ENCODE peak calls at places on chromosomes 3 and 15, in five cellular contexts. Z is Peyer's patch, F is aorta, B is foreskin fibroblast, Q is PC-3. L is an unnamed sample.

GRCh38 chr15:90660195-90660995 is 56.8 kb upstream of the BLM start:
- DNase-seq in B (peak), Z (no peak), F (peak), Q (peak), L (peak)

GRCh38 chr15:81002254-81003022 is 1.7 kb downstream of the TLNRD1 start:
- DNase-seq in B (no peak), Q (no peak), Z (peak), F (peak), L (no peak)

GRCh38 chr15:57785959-57786358 is 79.4 kb downstream of the POLR2M start:
- DNase-seq in Q (no peak), Z (no peak), F (no peak), B (no peak), L (no peak)

GRCh38 chr15:100762289-100762688 is 117.3 kb upstream of the ALDH1A3 start:
- DNase-seq in F (no peak), Q (no peak), Z (no peak), B (no peak), L (no peak)

GRCh38 chr3:120683213-120683612 is 1.2 kb upstream of the HGD start:
- DNase-seq in Q (no peak), Z (no peak), B (no peak), F (no peak), L (no peak)

GRCh38 chr3:177777699-177778098 is 580.4 kb upstream of the TBL1XR1 start:
- DNase-seq in B (peak), Z (peak), Q (peak), F (no peak), L (peak)

GRCh38 chr15:74306801-74307217 is 60.6 kb downstream of the CYP11A1 start:
- DNase-seq in B (no peak), Z (no peak), Q (no peak), F (no peak), L (no peak)

GRCh38 chr3:108409791-108410190 is 100.6 kb downstream of the MYH15 start:
- DNase-seq in Q (no peak), Z (no peak), F (no peak), B (no peak), L (no peak)

GRCh38 chr3:44058022-44058867 is 183.4 kb upstream of the TOPAZ1 start:
- DNase-seq in F (no peak), Q (peak), B (peak), Z (no peak), L (no peak)

GRCh38 chr3:25594007-25594502 is 70.7 kb downstream of the TOP2B start:
- DNase-seq in B (peak), Z (no peak), Q (peak), F (no peak), L (no peak)

GRCh38 chr3:43764012-43764411 is 73.3 kb downstream of the ABHD5 start:
- DNase-seq in Q (no peak), B (no peak), Z (no peak), F (no peak), L (no peak)

GRCh38 chr15:49627407-49627877 is 6.6 kb downstream of the DTWD1 start:
- DNase-seq in Q (peak), B (peak), Z (no peak), F (no peak), L (no peak)

GRCh38 chr3:42936157-42936981 is 30.4 kb downstream of the ZNF662 start:
- DNase-seq in F (peak), Z (no peak), B (peak), Q (no peak), L (no peak)

GRCh38 chr3:32708672-32709283 is 23.8 kb downstream of the CNOT10 start:
- DNase-seq in Q (no peak), Z (no peak), F (no peak), B (no peak), L (no peak)

GRCh38 chr15:98599911-98600685 is 48.2 kb upstream of the IGF1R start:
- DNase-seq in Q (no peak), B (peak), F (no peak), Z (peak), L (no peak)

GRCh38 chr3:24242012-24242698 is 252.5 kb downstream of the THRB start:
- DNase-seq in F (peak), B (peak), Q (peak), Z (no peak), L (peak)

GRCh38 chr3:33787328-33788009 is 11.0 kb upstream of the PDCD6IP start:
- DNase-seq in Q (peak), B (peak), Z (peak), F (no peak), L (peak)

GRCh38 chr3:16186081-16186480 is 11.6 kb downstream of the GALNT15 start:
- DNase-seq in F (no peak), B (peak), Z (no peak), Q (no peak), L (no peak)

GRCh38 chr3:197088370-197088769 is 58.8 kb upstream of the MELTF start:
- DNase-seq in B (no peak), F (no peak), Q (no peak), Z (no peak), L (no peak)

GRCh38 chr3:149844073-149844472 is 31.1 kb downstream of the RNF13 start:
- DNase-seq in F (no peak), B (no peak), Z (no peak), Q (no peak), L (no peak)

GRCh38 chr3:147391726-147392082 is 14.6 kb downstream of the ZIC4 start:
- DNase-seq in B (no peak), Z (no peak), Q (no peak), F (no peak), L (no peak)

GRCh38 chr3:40951636-40952035 is 247.7 kb upstream of the CTNNB1 start:
- DNase-seq in Q (no peak), B (no peak), Z (no peak), F (no peak), L (no peak)

GRCh38 chr15:98648654-98649537 is 557 bp downstream of the IGF1R start:
- DNase-seq in B (no peak), Z (peak), Q (peak), F (peak), L (peak)

GRCh38 chr15:82710208-82710555 is 507 bp upstream of the AP3B2 start:
- DNase-seq in B (no peak), F (no peak), Z (no peak), Q (no peak), L (no peak)

GRCh38 chr3:52281980-52282801 is 3.7 kb upstream of the WDR82 start:
- DNase-seq in F (no peak), B (peak), Q (no peak), Z (no peak), L (no peak)

GRCh38 chr3:99114565-99115291 is 213.2 kb upstream of the DCBLD2 start:
- DNase-seq in F (no peak), Q (peak), Z (no peak), B (no peak), L (no peak)

GRCh38 chr3:127915937-127916480 is 977 bp downstream of the KBTBD12 start:
- DNase-seq in F (no peak), Z (no peak), Q (no peak), B (no peak), L (no peak)
- H3K4me3 ChIP-seq in F (peak), Z (peak), Q (no peak), B (no peak), L (peak)

GRCh38 chr3:193295985-193296384 is 55.0 kb downstream of the PLAAT1 start:
- DNase-seq in Q (no peak), F (no peak), B (no peak), Z (no peak), L (no peak)
- H3K4me3 ChIP-seq in Q (no peak), F (no peak), B (no peak), Z (no peak), L (no peak)

DNA sequence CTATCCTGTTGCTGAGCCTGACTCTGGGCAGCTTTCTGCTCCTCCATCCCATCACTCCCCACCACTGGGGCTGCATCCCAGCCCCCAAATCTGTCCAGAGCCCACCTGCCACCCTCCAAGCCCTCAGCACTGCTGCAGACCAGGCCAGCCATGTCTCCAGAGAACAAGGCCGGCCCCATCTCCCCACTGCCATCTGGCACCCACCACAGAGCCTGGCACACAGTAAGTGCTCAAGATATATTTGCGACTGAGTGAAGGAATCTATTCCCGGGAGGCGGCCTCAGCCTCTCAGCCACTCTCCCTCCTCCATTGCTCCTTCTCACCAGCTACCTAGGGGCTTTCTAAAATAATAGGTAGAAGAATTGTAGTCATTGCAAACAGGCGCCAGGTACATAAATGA is 4.8 kb downstream of the PLXND1 start:
- DNase-seq in Z (no peak), Q (no peak), F (no peak), B (no peak), L (no peak)
- H3K4me3 ChIP-seq in Z (no peak), Q (no peak), F (no peak), B (no peak), L (peak)

DNA sequence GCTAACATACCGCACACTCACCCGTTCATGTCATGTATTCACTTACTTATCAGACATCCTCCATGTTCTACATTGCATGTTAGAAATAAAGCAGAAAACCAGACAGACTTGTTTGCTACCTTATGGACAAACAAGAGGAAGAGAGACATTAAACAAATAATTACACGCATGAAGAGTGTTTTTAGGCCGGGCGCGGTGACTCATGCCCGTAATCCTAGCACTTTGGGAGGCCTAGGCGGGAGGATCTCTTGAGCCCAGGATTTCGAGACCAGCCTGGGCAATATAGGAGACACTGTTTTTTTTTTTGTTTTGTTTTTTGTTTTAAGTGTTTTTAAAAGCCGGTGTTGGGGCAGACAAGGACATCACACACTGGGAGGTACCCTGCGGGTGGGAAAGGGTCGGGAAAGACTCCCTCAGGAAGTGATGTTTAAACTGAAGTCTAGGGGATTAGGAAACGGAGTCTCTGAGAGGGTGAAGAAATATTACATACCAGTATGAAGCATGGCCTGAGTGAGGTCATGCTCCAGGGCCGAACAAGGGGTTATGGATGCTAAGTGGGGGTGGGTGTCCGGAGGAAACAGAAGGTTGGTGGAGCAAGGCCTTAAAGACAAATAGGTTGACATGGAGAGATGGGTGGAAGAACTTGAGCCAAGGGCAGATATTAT is 2.1 kb upstream of the USP3 start:
- DNase-seq in B (no peak), Z (peak), Q (peak), F (no peak), L (no peak)
- H3K4me3 ChIP-seq in B (no peak), Z (no peak), Q (peak), F (no peak), L (no peak)

L was measured in gastrocnemius medialis.